ENCODE peak calls at places on chromosomes 5 and 9, in ten cellular contexts. L, O, D, G, B, T, J, V, U and C are unnamed samples.
A peak's percentile ranks its signal among the peaks of the same experiment; 100 is the strongest.

GRCh38 chr5:59445741-59446140 is 447.8 kb downstream of the PDE4D start:
- DNase-seq in T (no peak), L (no peak), J (no peak), G (no peak), B (no peak), D (no peak), U (no peak), O (no peak), V (no peak), C (no peak)

GRCh38 chr9:109518621-109519335 is 20.7 kb upstream of the PTPN3 start:
- DNase-seq in G (no peak), O (no peak), D (no peak), J (no peak), B (no peak), U (no peak), V (no peak), T (no peak), L (no peak), C (no peak)

GRCh38 chr5:92653730-92654461 is 927.1 kb downstream of the NR2F1-AS1 start:
- DNase-seq in O (no peak), D (no peak), B (no peak), U (no peak), T (peak; percentile 81), G (no peak), L (no peak), J (no peak), V (no peak), C (no peak)

GRCh38 chr5:54383941-54384340 is 71.6 kb upstream of the HSPB3 start:
- DNase-seq in V (no peak), O (no peak), J (no peak), T (no peak), U (no peak), B (no peak), L (no peak), G (peak; percentile 27), D (peak; percentile 12), C (no peak)

GRCh38 chr5:150774145-150774544 is 4.4 kb upstream of the SMIM3 start:
- DNase-seq in D (peak; percentile 86), T (peak; percentile 99), O (no peak), J (no peak), V (peak; percentile 95), G (no peak), U (peak; percentile 71), L (peak; percentile 76), B (peak; percentile 29), C (peak; percentile 48)

GRCh38 chr9:751137-752051 is 90.1 kb upstream of the DMRT1 start:
- DNase-seq in L (no peak), B (no peak), G (no peak), J (no peak), O (no peak), V (peak; percentile 15), D (peak; percentile 75), U (peak; percentile 72), T (peak; percentile 40), C (no peak)

GRCh38 chr5:117118499-117118898 is 543.9 kb upstream of the SEMA6A start:
- DNase-seq in T (no peak), U (no peak), G (no peak), O (no peak), D (no peak), J (no peak), B (no peak), V (no peak), L (no peak), C (no peak)

GRCh38 chr9:129141066-129142041 is 30.1 kb downstream of the PTPA start:
- DNase-seq in B (no peak), V (peak; percentile 97), O (no peak), D (peak; percentile 93), T (peak; percentile 69), J (no peak), U (peak; percentile 94), G (peak; percentile 65), L (peak; percentile 83), C (peak; percentile 75)

GRCh38 chr9:87567566-87567965 is 69.9 kb downstream of the DAPK1 start:
- DNase-seq in V (no peak), L (no peak), G (no peak), U (no peak), O (no peak), T (no peak), J (no peak), D (peak; percentile 50), B (no peak), C (no peak)

GRCh38 chr9:120289091-120289490 is 290.9 kb downstream of the CDK5RAP2 start:
- DNase-seq in U (no peak), G (no peak), J (no peak), V (no peak), D (no peak), T (no peak), B (no peak), O (no peak), L (no peak), C (no peak)

GRCh38 chr9:124520206-124520596 is 13.0 kb upstream of the NR5A1 start:
- DNase-seq in L (no peak), U (no peak), G (no peak), D (peak; percentile 10), T (no peak), J (no peak), V (no peak), O (no peak), B (no peak), C (no peak)

GRCh38 chr9:36997414-36997813 is 36.7 kb downstream of the PAX5 start:
- DNase-seq in B (no peak), O (no peak), J (no peak), V (peak; percentile 15), G (no peak), D (peak; percentile 23), L (no peak), U (peak; percentile 8), T (peak; percentile 45), C (no peak)

GRCh38 chr5:132812949-132813598 is at the start of gene SOWAHA:
- DNase-seq in L (no peak), J (no peak), D (no peak), G (no peak), U (no peak), O (peak; percentile 80), B (no peak), V (no peak), T (no peak), C (no peak)

GRCh38 chr5:144201578-144201977 is 30.9 kb downstream of the KCTD16 start:
- DNase-seq in L (no peak), J (no peak), D (no peak), V (no peak), U (no peak), O (no peak), B (no peak), T (no peak), G (no peak), C (no peak)

GRCh38 chr9:78677326-78677725 is 380.4 kb downstream of the PSAT1 start:
- DNase-seq in T (no peak), L (no peak), D (no peak), J (no peak), U (peak; percentile 68), O (no peak), B (no peak), V (peak; percentile 45), G (no peak), C (no peak)

GRCh38 chr5:133293953-133294352 is 242.1 kb downstream of the HSPA4 start:
- DNase-seq in B (no peak), G (no peak), L (no peak), O (no peak), J (no peak), V (no peak), T (no peak), D (no peak), U (no peak), C (no peak)

GRCh38 chr9:79428422-79428821 is 143.3 kb upstream of the TLE4 start:
- DNase-seq in J (no peak), D (no peak), O (no peak), T (no peak), G (no peak), U (no peak), L (no peak), V (no peak), B (no peak), C (no peak)

GRCh38 chr5:176596689-176597416 is 13.1 kb downstream of the GPRIN1 start:
- DNase-seq in V (no peak), G (peak; percentile 15), D (peak; percentile 56), O (peak; percentile 80), B (no peak), L (no peak), U (peak; percentile 23), J (no peak), T (peak; percentile 39), C (no peak)

GRCh38 chr5:31992377-31992776 is 181.7 kb downstream of the GOLPH3 start:
- DNase-seq in J (no peak), V (no peak), T (no peak), O (no peak), G (no peak), U (no peak), L (no peak), D (no peak), B (no peak), C (no peak)
- TF ChIP-seq CTCF in J (no peak), V (no peak), T (no peak), O (no peak), G (no peak), U (no peak), L (no peak), D (no peak), B (no peak), C (no peak)

GRCh38 chr9:71766663-71767062 is 1.6 kb downstream of the CEMIP2 start:
- DNase-seq in U (no peak), T (peak; percentile 75), L (no peak), O (no peak), D (no peak), G (no peak), J (no peak), V (no peak), B (no peak), C (no peak)
- H3K4me3 ChIP-seq in U (peak overlapping the region; percentile 81), T (peak overlapping the region; percentile 73), L (peak overlapping the region; percentile 97), O (peak overlapping the region; percentile 92), D (peak overlapping the region; percentile 75), G (no peak overlapping the region), J (peak overlapping the region; percentile 75), V (peak overlapping the region; percentile 98), B (peak overlapping the region; percentile 84), C (peak overlapping the region; percentile 97)

DNA sequence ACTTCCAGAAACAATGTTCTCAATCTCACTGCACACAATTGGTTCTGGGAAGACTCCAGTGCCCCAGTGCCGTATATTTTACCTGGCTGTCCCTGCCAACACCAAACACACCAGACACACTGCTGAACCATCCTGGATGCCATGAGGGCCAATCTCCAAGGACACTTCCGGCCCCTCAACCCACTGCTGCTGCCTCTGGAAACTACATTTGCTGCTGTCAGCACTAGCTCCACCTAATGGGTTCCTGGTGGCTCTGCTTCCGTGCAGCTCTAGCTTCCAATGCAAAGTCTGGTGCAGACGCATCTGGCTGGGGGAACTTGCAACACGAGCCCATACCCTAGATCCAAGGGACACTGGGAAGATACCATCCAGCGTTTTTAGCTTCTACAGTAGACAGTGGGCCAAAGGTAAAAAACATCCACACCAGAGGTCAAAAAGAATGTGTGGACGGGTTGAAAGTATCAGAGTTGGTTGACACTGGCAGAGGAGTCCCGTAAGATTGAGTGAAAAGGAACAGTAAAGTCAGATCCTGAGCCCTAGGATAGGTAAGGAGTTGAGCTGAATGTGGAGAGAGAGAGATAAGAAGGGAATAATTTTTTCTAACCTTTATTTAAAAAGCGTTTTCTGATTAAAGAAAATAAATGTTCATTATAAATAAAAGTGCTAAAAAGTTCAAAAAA is 99.7 kb upstream of the KIF2A start:
- DNase-seq in D (peak; percentile 6), B (peak; percentile 11), J (no peak), L (no peak), U (peak; percentile 26), V (no peak), O (no peak), T (peak; percentile 15), G (no peak), C (no peak)
- TF ChIP-seq CTCF in D (peak; percentile 7), B (peak; percentile 7), J (no peak), L (peak; percentile 23), U (peak; percentile 42), V (no peak), O (no peak), T (peak; percentile 24), G (no peak), C (peak; percentile 45)

GRCh38 chr9:131679261-131680020 is 60.4 kb downstream of the RAPGEF1 start:
- DNase-seq in L (no peak), G (no peak), V (no peak), B (no peak), D (no peak), T (no peak), O (no peak), J (peak; percentile 44), U (no peak), C (no peak)
- H3K4me3 ChIP-seq in L (no peak overlapping the region), G (no peak overlapping the region), V (no peak overlapping the region), B (no peak overlapping the region), D (no peak overlapping the region), T (no peak overlapping the region), O (no peak overlapping the region), J (no peak overlapping the region), U (no peak overlapping the region), C (no peak overlapping the region)